ENCODE peak calls at places on chromosomes 1 and 21, in eight cellular contexts. One of them, this sample, is unnamed.

GRCh38 chr21:40047993-40048730 is 180.9 kb downstream of the PCP4 start:
- DNase-seq in GM12864: no peak
- DNase-seq in IMR-90: no peak
- DNase-seq in fibroblast of pulmonary artery: no peak
- DNase-seq in Caki2: no peak
- DNase-seq in ACHN: no peak
- DNase-seq in Right ventricle myocardium superior: no peak
- DNase-seq in NCI-H1105: no peak
- DNase-seq in this sample: no peak

GRCh38 chr1:221100196-221100950 is 221.1 kb downstream of the HLX start:
- DNase-seq in GM12864: no peak
- DNase-seq in IMR-90: peak; percentile 86
- DNase-seq in fibroblast of pulmonary artery: peak; percentile 72
- DNase-seq in Caki2: peak; percentile 78
- DNase-seq in ACHN: peak; percentile 62
- DNase-seq in Right ventricle myocardium superior: no peak
- DNase-seq in NCI-H1105: no peak
- DNase-seq in this sample: peak; percentile 64

GRCh38 chr1:227885648-227886502 is 61.9 kb downstream of the WNT9A start:
- DNase-seq in GM12864: no peak
- DNase-seq in IMR-90: peak; percentile 29
- DNase-seq in fibroblast of pulmonary artery: peak; percentile 53
- DNase-seq in Caki2: no peak
- DNase-seq in ACHN: peak; percentile 34
- DNase-seq in Right ventricle myocardium superior: peak; percentile 85
- DNase-seq in NCI-H1105: no peak
- DNase-seq in this sample: peak; percentile 6

GRCh38 chr1:220881918-220882891 is 3.0 kb downstream of the HLX start:
- DNase-seq in GM12864: no peak
- DNase-seq in IMR-90: peak; percentile 59
- DNase-seq in fibroblast of pulmonary artery: peak; percentile 80
- DNase-seq in Caki2: no peak
- DNase-seq in ACHN: no peak
- DNase-seq in Right ventricle myocardium superior: peak; percentile 59
- DNase-seq in NCI-H1105: no peak
- DNase-seq in this sample: no peak

GRCh38 chr21:36126166-36126565 is 8.7 kb upstream of the CBR3 start:
- DNase-seq in GM12864: no peak
- DNase-seq in IMR-90: peak; percentile 55
- DNase-seq in fibroblast of pulmonary artery: no peak
- DNase-seq in Caki2: peak; percentile 62
- DNase-seq in ACHN: no peak
- DNase-seq in Right ventricle myocardium superior: no peak
- DNase-seq in NCI-H1105: no peak
- DNase-seq in this sample: no peak

GRCh38 chr1:212700892-212701819 is 1.5 kb upstream of the BATF3 start:
- DNase-seq in GM12864: no peak
- DNase-seq in IMR-90: peak; percentile 62
- DNase-seq in fibroblast of pulmonary artery: peak; percentile 56
- DNase-seq in Caki2: no peak
- DNase-seq in ACHN: peak; percentile 59
- DNase-seq in Right ventricle myocardium superior: peak; percentile 67
- DNase-seq in NCI-H1105: no peak
- DNase-seq in this sample: no peak

GRCh38 chr1:20350421-20350820 is 59.7 kb downstream of the VWA5B1 start:
- DNase-seq in GM12864: no peak
- DNase-seq in IMR-90: no peak
- DNase-seq in fibroblast of pulmonary artery: no peak
- DNase-seq in Caki2: no peak
- DNase-seq in ACHN: no peak
- DNase-seq in Right ventricle myocardium superior: no peak
- DNase-seq in NCI-H1105: no peak
- DNase-seq in this sample: no peak

GRCh38 chr1:228494970-228495853 is 8.0 kb downstream of the RNF187 start:
- DNase-seq in GM12864: no peak
- DNase-seq in IMR-90: no peak
- DNase-seq in fibroblast of pulmonary artery: no peak
- DNase-seq in Caki2: no peak
- DNase-seq in ACHN: no peak
- DNase-seq in Right ventricle myocardium superior: no peak
- DNase-seq in NCI-H1105: no peak
- DNase-seq in this sample: no peak

GRCh38 chr1:84365225-84366221 is 32.8 kb upstream of the DNASE2B start:
- DNase-seq in GM12864: no peak
- DNase-seq in IMR-90: peak; percentile 99
- DNase-seq in fibroblast of pulmonary artery: peak; percentile 97
- DNase-seq in Caki2: peak; percentile 84
- DNase-seq in ACHN: peak; percentile 88
- DNase-seq in Right ventricle myocardium superior: no peak
- DNase-seq in NCI-H1105: no peak
- DNase-seq in this sample: peak; percentile 93

GRCh38 chr1:218584418-218585155 is 239.5 kb downstream of the TGFB2 start:
- DNase-seq in GM12864: no peak
- DNase-seq in IMR-90: peak; percentile 47
- DNase-seq in fibroblast of pulmonary artery: no peak
- DNase-seq in Caki2: no peak
- DNase-seq in ACHN: no peak
- DNase-seq in Right ventricle myocardium superior: no peak
- DNase-seq in NCI-H1105: no peak
- DNase-seq in this sample: no peak

This sample was measured in kidney glomerular epithelial cell.